ENCODE peak calls at places on chromosomes 11 and 22, in ten cellular contexts. U is NCI-H2029 treated with DMSO at 0.1 percent for 48 hours; D is stimulated activated CD4-positive, alpha-beta T cell treated with anti-CD3 and anti-CD28 coated beads, TNF-alpha, amount 100 ng/mL, for 4 hours; G is body of pancreas; H is AG08395; R is DMS153; O is OCI-M1; F is SW480; J is substantia nigra; I is central memory CD4-positive, alpha-beta T cell. N is an unnamed sample.
A peak's percentile ranks its signal among the peaks of the same experiment; 100 is the strongest.

GRCh38 chr11:102914238-102915043 is 39.7 kb upstream of the MMP12 start:
- DNase-seq in U (no peak), D (no peak), G (peak; percentile 20), H (peak; percentile 67), R (no peak), O (peak; percentile 12), F (peak; percentile 44), J (no peak), I (no peak), N (peak; percentile 4)

GRCh38 chr22:21994881-21995444 is 12.4 kb upstream of the TOP3B start:
- DNase-seq in U (no peak), D (no peak), G (no peak), H (no peak), R (no peak), O (no peak), F (no peak), J (no peak), I (no peak), N (no peak)

GRCh38 chr22:22558972-22559603 is at the start of gene PRAME:
- DNase-seq in U (no peak), D (peak; percentile 17), G (peak; percentile 54), H (no peak), R (peak; percentile 91), O (peak; percentile 100), F (peak; percentile 65), J (no peak), I (peak; percentile 36), N (peak; percentile 7)

GRCh38 chr11:120682866-120683265 is 171.3 kb downstream of the GRIK4 start:
- DNase-seq in U (no peak), D (no peak), G (no peak), H (peak; percentile 70), R (no peak), O (no peak), F (no peak), J (no peak), I (no peak), N (no peak)

GRCh38 chr11:4181780-4182721 is 87.5 kb downstream of the RRM1 start:
- DNase-seq in U (no peak), D (no peak), G (peak; percentile 86), H (peak; percentile 78), R (peak; percentile 32), O (peak; percentile 84), F (peak; percentile 59), J (no peak), I (no peak), N (peak; percentile 43)

GRCh38 chr11:83778598-83778997 is 492.4 kb upstream of the CCDC90B start:
- DNase-seq in U (no peak), D (no peak), G (no peak), H (no peak), R (no peak), O (no peak), F (no peak), J (no peak), I (no peak), N (no peak)

GRCh38 chr11:130631119-130631518 is 182.7 kb downstream of the ADAMTS15 start:
- DNase-seq in U (no peak), D (no peak), G (no peak), H (peak; percentile 90), R (no peak), O (no peak), F (peak; percentile 83), J (no peak), I (no peak), N (no peak)

GRCh38 chr11:19905280-19905853 is 192.7 kb downstream of the NAV2 start:
- DNase-seq in U (peak; percentile 86), D (no peak), G (no peak), H (peak; percentile 83), R (peak; percentile 8), O (peak; percentile 67), F (peak; percentile 33), J (no peak), I (no peak), N (no peak)

GRCh38 chr11:620935-621814 is 3.6 kb downstream of the CDHR5 start:
- DNase-seq in U (no peak), D (no peak), G (no peak), H (no peak), R (no peak), O (no peak), F (no peak), J (no peak), I (no peak), N (no peak)

GRCh38 chr11:67372993-67373915 is at the start of gene CLCF1:
- DNase-seq in U (no peak), D (peak; percentile 62), G (peak; percentile 74), H (peak; percentile 90), R (no peak), O (peak; percentile 64), F (peak; percentile 59), J (no peak), I (peak; percentile 84), N (peak; percentile 82)

GRCh38 chr11:3043315-3043871 is 13.8 kb downstream of the CARS1 start:
- DNase-seq in U (no peak), D (no peak), G (peak; percentile 61), H (peak; percentile 90), R (no peak), O (no peak), F (no peak), J (no peak), I (no peak), N (no peak)

GRCh38 chr22:37735054-37735453 is 38.2 kb downstream of the TRIOBP start:
- DNase-seq in U (no peak), D (no peak), G (peak; percentile 61), H (peak; percentile 69), R (no peak), O (peak; percentile 12), F (peak; percentile 64), J (no peak), I (no peak), N (no peak)

GRCh38 chr11:60924110-60924905 is at the start of gene TMEM132A:
- DNase-seq in U (peak; percentile 66), D (no peak), G (peak; percentile 86), H (peak; percentile 92), R (peak; percentile 33), O (peak; percentile 7), F (peak; percentile 75), J (peak; percentile 56), I (no peak), N (no peak)

GRCh38 chr11:120520091-120520822 is 8.7 kb downstream of the GRIK4 start:
- DNase-seq in U (no peak), D (no peak), G (no peak), H (no peak), R (no peak), O (no peak), F (no peak), J (no peak), I (no peak), N (no peak)

GRCh38 chr11:38014405-38014804 is 1416.4 kb upstream of the RAG2 start:
- DNase-seq in U (no peak), D (no peak), G (no peak), H (no peak), R (no peak), O (no peak), F (no peak), J (no peak), I (no peak), N (no peak)